ENCODE peak calls at places on chromosomes 7 and 10, in six cellular contexts. F, K, G, J, U and Q are unnamed samples. For H3K4me1 and H3K36me3, the result is how much of the 10 kb centered on the place peaks cover.

GRCh38 chr10:29199344-29199743 is 89.5 kb upstream of the LYZL1 start:
- DNase-seq in F (no peak), K (no peak), G (no peak), J (no peak), U (no peak), Q (peak)

GRCh38 chr7:74033372-74034311 is 5.7 kb downstream of the ELN start:
- DNase-seq in F (peak), K (no peak), G (no peak), J (peak), U (no peak), Q (no peak)

GRCh38 chr10:84424731-84425165 is 96.4 kb downstream of the CCSER2 start:
- DNase-seq in F (peak), K (peak), G (peak), J (peak), U (peak), Q (no peak)

GRCh38 chr10:79185067-79185774 is 116.5 kb downstream of the ZMIZ1 start:
- DNase-seq in F (no peak), K (peak), G (peak), J (no peak), U (no peak), Q (no peak)

GRCh38 chr10:63798599-63799498 is 277.6 kb downstream of the REEP3 start:
- DNase-seq in F (peak), K (peak), G (peak), J (no peak), U (peak), Q (no peak)

GRCh38 chr7:142808802-142809583 is 38.2 kb downstream of the PRSS2 start:
- DNase-seq in F (no peak), K (peak), G (peak), J (peak), U (peak), Q (no peak)

GRCh38 chr7:34313289-34313688 is 344.7 kb upstream of the NPSR1 start:
- DNase-seq in F (no peak), K (peak), G (no peak), J (no peak), U (no peak), Q (no peak)

GRCh38 chr10:133316732-133317131 is 8.0 kb downstream of the ZNF511 start:
- DNase-seq in F (no peak), K (no peak), G (no peak), J (no peak), U (no peak), Q (no peak)

GRCh38 chr7:137670521-137671064 is 176.2 kb downstream of the DGKI start:
- DNase-seq in F (no peak), K (peak), G (no peak), J (no peak), U (peak), Q (no peak)

GRCh38 chr7:101871351-101871750 is 53.9 kb downstream of the CUX1 start:
- DNase-seq in F (no peak), K (no peak), G (no peak), J (no peak), U (no peak), Q (no peak)

GRCh38 chr10:69332278-69333010 is 54.1 kb downstream of the HK1 start:
- DNase-seq in F (no peak), K (no peak), G (no peak), J (peak), U (no peak), Q (no peak)

GRCh38 chr10:69333205-69333604 is 54.9 kb downstream of the HK1 start:
- DNase-seq in F (no peak), K (no peak), G (no peak), J (peak), U (peak), Q (peak)

GRCh38 chr10:69335613-69336012 is 57.3 kb downstream of the HK1 start:
- DNase-seq in F (no peak), K (no peak), G (no peak), J (no peak), U (no peak), Q (no peak)

GRCh38 chr10:69335063-69335587 is 56.8 kb downstream of the HK1 start:
- DNase-seq in F (peak), K (no peak), G (peak), J (peak), U (no peak), Q (no peak)

DNA sequence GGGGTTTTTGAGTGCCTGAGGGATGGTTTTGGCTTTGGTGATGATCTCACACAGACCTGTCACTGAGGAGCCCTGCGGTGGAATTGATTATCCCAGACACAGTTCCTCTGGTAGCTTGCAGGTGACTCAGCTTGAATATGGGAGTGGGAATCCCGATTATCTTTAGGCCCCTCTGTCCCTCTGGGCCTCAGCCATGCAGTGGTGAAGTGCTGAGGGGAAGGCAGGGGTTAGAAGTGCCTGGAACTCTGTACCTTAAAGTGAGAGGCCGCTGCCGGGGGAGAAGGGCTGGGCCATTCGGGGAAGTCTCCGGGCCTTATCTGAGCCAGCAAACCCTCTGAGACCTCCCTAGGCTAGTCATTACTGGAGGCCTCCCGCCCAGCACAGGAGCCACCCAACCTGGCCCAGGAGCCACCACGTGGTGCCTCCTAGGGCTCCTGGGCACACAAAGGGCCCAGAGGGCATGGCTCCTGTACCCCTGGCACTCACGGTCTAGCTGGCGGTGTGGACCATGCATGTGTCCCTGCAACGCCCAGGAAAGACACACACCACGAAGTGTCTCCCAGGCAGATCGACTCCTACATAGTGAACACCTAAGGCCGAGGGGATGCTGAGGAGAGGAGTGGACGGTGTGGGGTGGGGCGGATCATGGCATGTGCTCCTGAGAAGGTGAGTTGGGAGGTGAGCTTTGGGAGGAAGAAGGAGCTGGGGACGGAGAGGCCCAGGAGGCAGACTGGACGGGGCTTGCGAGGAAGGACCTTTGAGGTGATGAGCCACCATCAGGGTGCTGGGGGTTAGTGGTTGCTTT is 56.2 kb downstream of the HK1 start:
- DNase-seq in F (no peak), K (no peak), G (no peak), J (peak), U (peak), Q (no peak)
- H3K4me3 ChIP-seq in F (no peak), K (no peak), G (no peak), J (peak), U (no peak), Q (no peak)

GRCh38 chr10:26706206-26706605 is 8.7 kb downstream of the PDSS1 start:
- DNase-seq in F (peak), K (no peak), G (no peak), J (no peak), U (no peak), Q (no peak)
- H3K4me1 ChIP-seq in F (under half), K (under half), G (under half), J (under half), U (under half), Q (under half)

DNA sequence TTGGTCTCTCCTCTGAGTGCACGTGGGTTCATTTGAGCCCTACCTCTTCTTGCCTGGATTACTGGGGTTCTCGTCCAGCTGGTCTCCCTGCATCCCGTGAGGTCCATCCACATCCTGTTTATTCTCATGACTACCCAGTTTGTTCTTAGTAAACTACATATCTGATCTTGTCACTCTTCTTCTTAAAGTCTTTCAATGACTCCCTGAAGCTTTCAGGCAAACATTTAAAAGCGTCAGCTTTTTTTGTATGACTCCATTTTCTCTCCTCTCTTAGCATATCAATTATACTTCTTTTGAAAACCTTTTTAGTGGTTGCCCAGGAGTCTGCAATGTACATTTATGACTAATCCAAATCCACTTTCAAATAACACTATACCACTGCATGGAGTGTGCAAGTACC is 7.5 kb downstream of the SFXN2 start:
- DNase-seq in F (no peak), K (no peak), G (no peak), J (no peak), U (no peak), Q (no peak)
- H3K36me3 ChIP-seq in F (under half), K (under half), G (under half), J (under half), U (under half), Q (under half)

DNA sequence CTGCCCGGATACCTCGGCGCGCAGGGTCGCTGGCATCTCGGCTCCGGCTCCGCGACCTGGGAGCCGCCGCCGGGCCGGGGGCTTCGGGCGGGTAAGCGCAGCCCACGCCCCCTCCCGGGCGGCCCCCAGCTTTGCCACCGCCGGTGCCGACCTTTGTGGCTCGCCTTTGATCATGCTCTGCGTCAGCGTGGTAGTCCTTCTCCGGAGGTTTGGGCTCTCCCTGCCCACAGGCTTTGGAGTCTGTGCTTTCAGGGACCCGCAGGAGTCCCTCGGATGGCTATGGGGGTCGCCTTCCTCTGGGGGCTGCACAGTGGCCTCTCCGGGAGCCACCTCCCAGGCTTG is 7.3 kb downstream of the ATP6V1F start:
- DNase-seq in F (no peak), K (no peak), G (no peak), J (no peak), U (no peak), Q (no peak)
- H3K4me3 ChIP-seq in F (peak), K (no peak), G (no peak), J (no peak), U (no peak), Q (peak)

DNA sequence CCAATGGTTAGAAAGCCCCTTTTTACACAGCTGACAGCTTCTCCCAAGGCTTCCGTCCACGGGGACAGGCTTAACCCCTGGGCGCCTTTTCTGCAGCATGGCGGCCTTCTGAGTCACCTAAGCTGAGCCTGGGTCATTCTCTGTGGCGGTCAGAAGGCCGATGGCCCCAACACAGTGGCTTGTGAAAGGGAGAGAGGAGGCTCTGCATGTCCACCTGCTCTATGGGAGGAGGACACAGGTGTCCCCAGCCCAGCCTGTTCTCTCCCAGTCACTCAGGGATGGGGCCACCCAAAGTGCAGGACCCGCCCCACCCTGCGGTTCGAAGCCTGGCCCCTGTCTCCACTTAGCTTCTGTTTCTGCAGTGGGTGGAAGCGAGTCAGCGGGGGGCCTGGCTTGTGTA is 20.4 kb upstream of the TTYH3 start:
- DNase-seq in F (no peak), K (no peak), G (no peak), J (peak), U (no peak), Q (no peak)
- H3K4me1 ChIP-seq in F (under half), K (under half), G (under half), J (under half), U (under half), Q (under half)

GRCh38 chr7:150381096-150381495 is 2.0 kb downstream of the ZNF775 start:
- DNase-seq in F (peak), K (no peak), G (no peak), J (no peak), U (no peak), Q (peak)

GRCh38 chr7:150381785-150382122 is 2.6 kb downstream of the ZNF775 start:
- DNase-seq in F (peak), K (no peak), G (no peak), J (no peak), U (no peak), Q (no peak)

GRCh38 chr7:150379590-150380379 is 655 bp downstream of the ZNF775 start:
- DNase-seq in F (peak), K (no peak), G (peak), J (no peak), U (peak), Q (peak)

GRCh38 chr7:150378853-150379589 is at the start of gene ZNF775:
- DNase-seq in F (peak), K (peak), G (peak), J (peak), U (peak), Q (peak)

GRCh38 chr7:150380463-150380862 is 1.3 kb downstream of the ZNF775 start:
- DNase-seq in F (peak), K (no peak), G (no peak), J (no peak), U (no peak), Q (peak)
- H3K36me3 ChIP-seq in F (under half), K (under half), G (under half), J (under half), U (under half), Q (under half)

GRCh38 chr10:4131407-4132215 is 346.6 kb upstream of the KLF6 start:
- DNase-seq in F (no peak), K (peak), G (peak), J (peak), U (peak), Q (no peak)
- H3K4me3 ChIP-seq in F (no peak), K (no peak), G (peak), J (no peak), U (peak), Q (no peak)

GRCh38 chr10:4267084-4267774 is 482.2 kb upstream of the KLF6 start:
- DNase-seq in F (no peak), K (peak), G (peak), J (no peak), U (no peak), Q (no peak)

GRCh38 chr10:4265964-4266363 is 481.0 kb upstream of the KLF6 start:
- DNase-seq in F (no peak), K (no peak), G (no peak), J (no peak), U (no peak), Q (no peak)

GRCh38 chr10:4271193-4271592 is 486.2 kb upstream of the KLF6 start:
- DNase-seq in F (no peak), K (no peak), G (no peak), J (no peak), U (no peak), Q (no peak)

GRCh38 chr10:4266387-4267083 is 481.5 kb upstream of the KLF6 start:
- DNase-seq in F (no peak), K (peak), G (peak), J (no peak), U (peak), Q (no peak)

GRCh38 chr10:4270116-4270515 is 485.1 kb upstream of the KLF6 start:
- DNase-seq in F (no peak), K (peak), G (peak), J (peak), U (peak), Q (no peak)
- H3K4me1 ChIP-seq in F (under half), K (under half), G (under half), J (under half), U (under half), Q (under half)

GRCh38 chr10:72221278-72221677 is 5.2 kb upstream of the ASCC1 start:
- DNase-seq in F (no peak), K (no peak), G (no peak), J (no peak), U (no peak), Q (no peak)
- H3K36me3 ChIP-seq in F (under half), K (under half), G (under half), J (under half), U (under half), Q (under half)

GRCh38 chr10:128572696-128573095 is 446.5 kb upstream of the MKI67 start:
- DNase-seq in F (no peak), K (no peak), G (no peak), J (no peak), U (no peak), Q (no peak)
- H3K4me3 ChIP-seq in F (no peak), K (no peak), G (no peak), J (no peak), U (no peak), Q (no peak)